ENCODE peak calls at places on chromosomes 4 and X, in five cellular contexts. Y, M, W, V and A are unnamed samples.

GRCh38 chr4:73127839-73128448 is 58.4 kb upstream of the COX18 start:
- DNase-seq in Y (peak; percentile 26), M (peak; percentile 17), W (no peak), V (peak; percentile 18), A (no peak)

GRCh38 chr4:56908206-56909082 is 744 bp downstream of the REST start:
- DNase-seq in Y (peak; percentile 71), M (peak; percentile 76), W (no peak), V (peak; percentile 95), A (peak; percentile 32)

GRCh38 chrX:145817666-145818521 is at the start of gene SLITRK2:
- DNase-seq in Y (no peak), M (no peak), W (no peak), V (peak; percentile 58), A (no peak)

GRCh38 chr4:165207016-165207430 is 338 bp upstream of the KLHL2 start:
- DNase-seq in Y (no peak), M (peak; percentile 72), W (no peak), V (peak; percentile 37), A (no peak)

GRCh38 chr4:80240976-80241375 is 25.5 kb upstream of the FGF5 start:
- DNase-seq in Y (no peak), M (no peak), W (no peak), V (no peak), A (no peak)

GRCh38 chrX:96112689-96113088 is 572.0 kb upstream of the DIAPH2 start:
- DNase-seq in Y (no peak), M (no peak), W (no peak), V (no peak), A (no peak)

GRCh38 chr4:88442636-88443260 is 14.2 kb upstream of the HERC5 start:
- DNase-seq in Y (no peak), M (no peak), W (no peak), V (no peak), A (no peak)

GRCh38 chr4:168440442-168441264 is 39.6 kb downstream of the DDX60L start:
- DNase-seq in Y (peak; percentile 25), M (peak; percentile 85), W (no peak), V (no peak), A (no peak)

GRCh38 chr4:164572877-164573279 is 181.1 kb upstream of the SMIM31 start:
- DNase-seq in Y (no peak), M (no peak), W (no peak), V (no peak), A (no peak)

GRCh38 chrX:154317391-154318000 is 21.9 kb downstream of the TKTL1 start:
- DNase-seq in Y (peak; percentile 50), M (peak; percentile 14), W (no peak), V (peak; percentile 55), A (no peak)

GRCh38 chr4:141391293-141391692 is 170.6 kb downstream of the ZNF330 start:
- DNase-seq in Y (no peak), M (no peak), W (no peak), V (no peak), A (peak; percentile 22)

GRCh38 chrX:17025903-17026302 is 79.4 kb downstream of the REPS2 start:
- DNase-seq in Y (no peak), M (no peak), W (no peak), V (no peak), A (no peak)

GRCh38 chrX:39196192-39197102 is 395.2 kb downstream of the MID1IP1 start:
- DNase-seq in Y (peak; percentile 12), M (no peak), W (no peak), V (no peak), A (peak; percentile 40)

GRCh38 chr4:113901994-113902787 is 77.3 kb downstream of the ARSJ start:
- DNase-seq in Y (no peak), M (peak; percentile 26), W (no peak), V (no peak), A (no peak)

GRCh38 chr4:8762951-8763735 is 108.5 kb downstream of the HMX1 start:
- DNase-seq in Y (no peak), M (no peak), W (no peak), V (no peak), A (no peak)

GRCh38 chrX:50448565-50448964 is 22.1 kb downstream of the DGKK start:
- DNase-seq in Y (no peak), M (no peak), W (no peak), V (no peak), A (no peak)

GRCh38 chrX:103310592-103311400 is at the start of gene BEX2:
- DNase-seq in Y (peak; percentile 5), M (peak; percentile 25), W (no peak), V (peak; percentile 87), A (no peak)

GRCh38 chr4:185590982-185591381 is 55.7 kb upstream of the PDLIM3 start:
- DNase-seq in Y (no peak), M (no peak), W (no peak), V (no peak), A (no peak)

GRCh38 chrX:70998402-70999027 is 67.6 kb upstream of the SLC7A3 start:
- DNase-seq in Y (peak; percentile 73), M (peak; percentile 9), W (no peak), V (peak; percentile 69), A (no peak)

GRCh38 chrX:111511477-111511876 is at the start of gene SERTM2:
- DNase-seq in Y (peak; percentile 29), M (no peak), W (no peak), V (peak; percentile 46), A (no peak)

GRCh38 chr4:13617801-13618200 is 9.7 kb downstream of the BOD1L1 start:
- DNase-seq in Y (no peak), M (no peak), W (no peak), V (no peak), A (no peak)

GRCh38 chr4:104129243-104129642 is 365.5 kb downstream of the CXXC4 start:
- DNase-seq in Y (no peak), M (no peak), W (no peak), V (no peak), A (no peak)

GRCh38 chr4:153341575-153342090 is 2.9 kb upstream of the MND1 start:
- DNase-seq in Y (peak; percentile 34), M (peak; percentile 71), W (no peak), V (no peak), A (no peak)
- H3K4me3 ChIP-seq in Y (no peak overlapping the region), M (no peak overlapping the region), W (no peak overlapping the region), V (no peak overlapping the region), A (no peak overlapping the region)

GRCh38 chrX:19746919-19747671 is 140.3 kb downstream of the SH3KBP1 start:
- DNase-seq in Y (no peak), M (no peak), W (no peak), V (peak; percentile 18), A (no peak)
- H3K4me3 ChIP-seq in Y (no peak overlapping the region), M (no peak overlapping the region), W (no peak overlapping the region), V (no peak overlapping the region), A (no peak overlapping the region)

GRCh38 chrX:132665676-132666075 is 176.8 kb upstream of the MBNL3 start:
- DNase-seq in Y (no peak), M (no peak), W (no peak), V (no peak), A (no peak)

GRCh38 chrX:132664273-132664672 is 175.4 kb upstream of the MBNL3 start:
- DNase-seq in Y (no peak), M (no peak), W (no peak), V (no peak), A (no peak)

GRCh38 chrX:132671229-132671641 is 182.4 kb upstream of the MBNL3 start:
- DNase-seq in Y (no peak), M (no peak), W (no peak), V (peak; percentile 42), A (no peak)

GRCh38 chrX:132669142-132669541 is 180.3 kb upstream of the MBNL3 start:
- DNase-seq in Y (no peak), M (no peak), W (no peak), V (no peak), A (no peak)
- H3K4me3 ChIP-seq in Y (no peak overlapping the region), M (no peak overlapping the region), W (no peak overlapping the region), V (no peak overlapping the region), A (no peak overlapping the region)

DNA sequence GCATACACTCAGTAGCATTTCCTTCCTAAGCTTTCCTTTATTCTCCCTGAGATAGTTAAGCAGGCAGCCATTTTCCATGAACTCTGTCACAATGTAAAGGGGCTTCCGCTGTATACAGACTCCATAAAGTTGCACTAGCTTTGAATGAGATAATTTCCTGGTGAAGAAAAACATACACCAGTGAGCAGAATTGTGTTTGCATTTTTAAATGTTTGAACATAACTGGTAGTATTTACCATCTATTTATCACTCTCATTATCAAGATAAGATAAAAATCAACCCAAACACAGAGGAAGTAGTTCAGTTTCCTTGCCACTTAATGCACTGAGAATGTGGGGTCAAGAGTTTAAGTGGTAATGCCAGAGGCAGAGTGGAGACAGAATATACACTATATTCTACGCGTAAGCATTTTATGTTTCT is 54.1 kb downstream of the TXK start:
- DNase-seq in Y (no peak), M (peak; percentile 72), W (no peak), V (no peak), A (peak; percentile 4)
- H3K4me3 ChIP-seq in Y (no peak overlapping the region), M (peak overlapping the region; percentile 38), W (no peak overlapping the region), V (no peak overlapping the region), A (no peak overlapping the region)